ENCODE peak calls at places on chromosomes 13 and 19, in seven cellular contexts. H, Y, P, D, R, B and Q are unnamed samples. For H3K4me1 and H3K9me3, the result is how much of the 10 kb centered on the place peaks cover.

GRCh38 chr19:47699360-47699917 is 13.8 kb upstream of the EHD2 start:
- DNase-seq in Y (peak), B (no peak), R (no peak), D (no peak), P (peak), H (peak), Q (no peak)

GRCh38 chr13:99144306-99144705 is 56.3 kb upstream of the UBAC2 start:
- DNase-seq in P (no peak), R (no peak), D (no peak), Y (no peak), B (no peak), H (no peak), Q (no peak)

GRCh38 chr19:47240996-47241918 is 10.3 kb upstream of the BBC3 start:
- DNase-seq in H (peak), D (peak), P (peak), Y (peak), R (peak), B (peak), Q (peak)

GRCh38 chr19:47324502-47324901 is 7.5 kb upstream of the C5AR2 start:
- DNase-seq in B (no peak), P (peak), D (no peak), R (peak), Y (no peak), H (no peak), Q (no peak)

GRCh38 chr19:58554494-58555368 is at the start of gene CHMP2A:
- DNase-seq in P (peak), B (peak), H (peak), R (peak), D (peak), Y (peak), Q (peak)

GRCh38 chr13:31962661-31963345 is 68.8 kb upstream of the FRY start:
- DNase-seq in H (no peak), B (no peak), R (no peak), P (no peak), D (no peak), Y (no peak), Q (no peak)

GRCh38 chr13:111925146-111925875 is 141.6 kb upstream of the SOX1 start:
- DNase-seq in P (no peak), Y (no peak), D (no peak), B (no peak), H (no peak), R (no peak), Q (no peak)

GRCh38 chr19:6402834-6403608 is 10.1 kb upstream of the GTF2F1 start:
- DNase-seq in H (no peak), R (no peak), Y (peak), B (no peak), P (no peak), D (no peak), Q (no peak)

GRCh38 chr19:1767464-1767933 is 14.2 kb downstream of the ONECUT3 start:
- DNase-seq in R (no peak), H (peak), D (no peak), B (no peak), P (peak), Y (no peak), Q (no peak)

GRCh38 chr13:51364404-51365008 is 25.0 kb downstream of the SERPINE3 start:
- DNase-seq in B (no peak), Y (no peak), D (no peak), R (no peak), H (no peak), P (peak), Q (no peak)

GRCh38 chr19:14674764-14675163 is at the start of gene ADGRE3:
- DNase-seq in Y (no peak), B (no peak), R (no peak), P (no peak), D (no peak), H (no peak), Q (no peak)

GRCh38 chr13:44368062-44368591 is 5.5 kb upstream of the SERP2 start:
- DNase-seq in B (no peak), R (no peak), H (no peak), P (no peak), Y (peak), D (no peak), Q (no peak)

GRCh38 chr19:2538096-2538757 is 62.3 kb downstream of the GADD45B start:
- DNase-seq in H (no peak), Y (no peak), P (no peak), R (no peak), D (peak), B (no peak), Q (no peak)

GRCh38 chr19:1058112-1058511 is 8.9 kb upstream of the ARHGAP45 start:
- DNase-seq in D (no peak), R (no peak), B (no peak), Y (no peak), H (no peak), P (no peak), Q (no peak)

GRCh38 chr13:46866150-46866549 is 30.7 kb downstream of the HTR2A start:
- DNase-seq in Y (peak), R (peak), P (peak), H (peak), B (no peak), D (no peak), Q (no peak)

GRCh38 chr13:41058229-41059070 is 2.9 kb upstream of the WBP4 start:
- DNase-seq in H (peak), R (no peak), Y (peak), B (no peak), D (no peak), P (no peak), Q (no peak)

GRCh38 chr19:12939292-12939606 is 840 bp downstream of the CALR start:
- DNase-seq in P (peak), R (no peak), B (no peak), H (no peak), D (peak), Y (peak), Q (no peak)

GRCh38 chr13:82661126-82661525 is 1221.1 kb downstream of the SLITRK1 start:
- DNase-seq in B (no peak), Y (no peak), P (no peak), R (no peak), H (no peak), D (no peak), Q (no peak)

GRCh38 chr19:41373993-41374392 is 2.3 kb upstream of the TMEM91 start:
- DNase-seq in Y (peak), P (no peak), D (peak), B (peak), H (no peak), R (peak), Q (no peak)

GRCh38 chr19:17113127-17113785 is 37.7 kb downstream of the MYO9B start:
- DNase-seq in P (no peak), D (peak), Y (no peak), R (no peak), B (no peak), H (no peak), Q (no peak)

GRCh38 chr19:39199025-39199424 is 2.3 kb downstream of the NCCRP1 start:
- DNase-seq in P (no peak), R (no peak), D (no peak), H (peak), B (no peak), Y (no peak), Q (no peak)

GRCh38 chr19:18657590-18658365 is 20.9 kb downstream of the KLHL26 start:
- DNase-seq in Y (no peak), H (no peak), B (no peak), P (no peak), D (peak), R (peak), Q (no peak)

GRCh38 chr19:41563847-41564514 is 12.0 kb upstream of the CEACAM21 start:
- DNase-seq in H (no peak), Y (no peak), R (no peak), B (no peak), D (no peak), P (peak), Q (no peak)

GRCh38 chr13:99322297-99323103 is 15.3 kb upstream of the GPR183 start:
- DNase-seq in B (no peak), P (peak), H (no peak), R (no peak), D (no peak), Y (no peak), Q (no peak)

GRCh38 chr19:10899171-10899653 is 27.9 kb downstream of the CARM1 start:
- DNase-seq in D (peak), Y (peak), H (no peak), B (no peak), P (peak), R (no peak), Q (no peak)

GRCh38 chr19:39409886-39410619 is 2.4 kb upstream of the PLEKHG2 start:
- DNase-seq in P (no peak), Y (peak), D (peak), R (peak), H (peak), B (peak), Q (peak)

GRCh38 chr13:49308104-49308875 is 60.6 kb downstream of the CDADC1 start:
- DNase-seq in H (no peak), R (peak), D (peak), P (no peak), B (peak), Y (no peak), Q (peak)

GRCh38 chr19:45641274-45642105 is 2.3 kb upstream of the EML2 start:
- DNase-seq in H (peak), P (peak), D (peak), R (peak), B (peak), Y (peak), Q (peak)

GRCh38 chr19:29667941-29668340 is 2.7 kb downstream of the PLEKHF1 start:
- DNase-seq in D (no peak), P (no peak), B (no peak), R (no peak), H (no peak), Y (peak), Q (no peak)

GRCh38 chr13:74975122-74975521 is 506.8 kb downstream of the TBC1D4 start:
- DNase-seq in R (no peak), D (no peak), B (no peak), Y (no peak), H (no peak), P (no peak), Q (no peak)

GRCh38 chr19:35348909-35349611 is 1.4 kb downstream of the FFAR1 start:
- DNase-seq in P (no peak), B (peak), H (no peak), D (no peak), Y (no peak), R (no peak), Q (peak)

GRCh38 chr19:756232-756631 is 5.3 kb downstream of the MISP start:
- DNase-seq in H (no peak), B (no peak), D (no peak), P (peak), R (no peak), Y (peak), Q (no peak)

GRCh38 chr19:8489591-8490394 is 12.6 kb downstream of the PRAM1 start:
- DNase-seq in R (no peak), D (no peak), B (no peak), Y (no peak), H (no peak), P (no peak), Q (no peak)

GRCh38 chr13:36148436-36148835 is 17.3 kb upstream of the DCLK1 start:
- DNase-seq in Y (no peak), B (no peak), H (no peak), P (peak), D (no peak), R (no peak), Q (no peak)

GRCh38 chr19:31676271-31677004 is 327.2 kb upstream of the TSHZ3 start:
- DNase-seq in D (no peak), B (no peak), H (peak), R (no peak), Y (peak), P (no peak), Q (no peak)

GRCh38 chr13:39565036-39565949 is 37.7 kb downstream of the LHFPL6 start:
- DNase-seq in D (no peak), P (peak), Y (no peak), R (no peak), H (no peak), B (no peak), Q (peak)

GRCh38 chr13:95298971-95299627 is 2.2 kb downstream of the ABCC4 start:
- DNase-seq in H (no peak), Y (no peak), D (no peak), P (peak), R (no peak), B (no peak), Q (no peak)

DNA sequence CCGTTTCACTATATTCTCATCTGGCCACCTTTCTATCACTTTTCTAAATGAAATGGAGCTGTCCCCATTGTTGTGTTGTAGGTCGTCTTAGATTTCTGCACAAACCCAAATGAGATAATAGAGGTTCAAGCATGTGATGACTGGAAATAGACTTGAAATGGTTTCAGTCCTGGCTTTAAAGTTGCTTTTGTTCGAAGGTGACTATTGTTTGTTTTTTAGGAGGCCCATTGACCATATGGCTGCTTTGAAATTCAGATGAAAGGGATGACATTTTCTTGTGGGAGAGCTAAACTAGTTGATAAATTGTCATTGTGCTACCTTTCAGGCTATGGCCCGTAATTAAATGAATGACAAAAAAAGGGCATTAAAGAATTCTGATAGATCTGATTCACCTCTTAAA is 583.7 kb downstream of the GPC6 start:
- DNase-seq in B (no peak), R (no peak), P (no peak), D (no peak), H (no peak), Y (no peak), Q (no peak)
- H3K4me1 ChIP-seq in B (under half), R (under half), P (under half), D (under half), H (under half), Y (under half), Q (under half)

GRCh38 chr13:28859069-28859468 is 38.9 kb downstream of the MTUS2 start:
- DNase-seq in Y (no peak), H (no peak), R (no peak), D (no peak), P (no peak), B (no peak), Q (no peak)
- H3K9me3 ChIP-seq in Y (under half), H (under half), R (under half), D (under half), P (under half), B (under half), Q (under half)

GRCh38 chr13:34521166-34521565 is 420.9 kb upstream of the NBEA start:
- DNase-seq in Y (no peak), D (no peak), B (no peak), R (no peak), H (peak), P (no peak), Q (no peak)
- H3K4me1 ChIP-seq in Y (under half), D (under half), B (under half), R (under half), H (under half), P (under half), Q (under half)

GRCh38 chr13:102667023-102667422 is 27.8 kb downstream of the METTL21C start:
- DNase-seq in P (no peak), H (no peak), R (no peak), B (no peak), Y (no peak), D (no peak), Q (no peak)

GRCh38 chr13:102667911-102668310 is 26.9 kb downstream of the METTL21C start:
- DNase-seq in H (no peak), P (no peak), Y (no peak), D (no peak), R (no peak), B (no peak), Q (no peak)

GRCh38 chr13:102675115-102675514 is 19.7 kb downstream of the METTL21C start:
- DNase-seq in R (no peak), D (no peak), B (no peak), H (no peak), P (no peak), Y (no peak), Q (no peak)

DNA sequence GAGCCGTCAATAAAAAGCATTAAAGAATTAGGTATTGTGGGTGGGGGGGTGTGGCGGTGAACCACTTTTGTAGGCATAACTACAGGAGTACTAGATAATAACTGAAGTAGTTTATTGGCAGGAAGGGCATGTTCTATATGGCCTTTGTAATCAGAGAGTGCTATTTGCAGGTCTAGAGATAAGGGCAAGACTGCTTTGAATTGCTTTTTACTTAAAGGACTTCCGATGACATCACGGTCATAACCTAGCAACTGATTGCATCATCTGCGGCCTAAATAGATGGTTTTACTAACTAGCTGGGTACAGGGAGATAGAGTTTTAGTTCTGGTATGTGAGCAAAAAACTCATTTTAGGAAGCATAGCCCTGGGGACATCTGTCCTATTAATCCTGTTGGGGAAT is 24.7 kb downstream of the METTL21C start:
- DNase-seq in H (no peak), B (no peak), Y (no peak), R (no peak), D (no peak), P (no peak), Q (no peak)
- H3K9me3 ChIP-seq in H (under half), B (under half), Y (under half), R (under half), D (under half), P (under half), Q (under half)

GRCh38 chr13:113490496-113491417 is at the start of gene DCUN1D2:
- DNase-seq in H (peak), P (peak), D (peak), R (peak), B (peak), Y (peak), Q (peak)

GRCh38 chr13:113489171-113489548 is 1.4 kb downstream of the DCUN1D2 start:
- DNase-seq in B (no peak), D (no peak), Y (peak), H (peak), P (peak), R (no peak), Q (no peak)

GRCh38 chr13:113489549-113490495 is 689 bp downstream of the DCUN1D2 start:
- DNase-seq in D (no peak), B (peak), P (peak), R (no peak), H (peak), Y (peak), Q (no peak)

GRCh38 chr13:113486698-113487097 is 3.8 kb downstream of the DCUN1D2 start:
- DNase-seq in R (no peak), D (no peak), Y (no peak), H (no peak), B (no peak), P (no peak), Q (no peak)

DNA sequence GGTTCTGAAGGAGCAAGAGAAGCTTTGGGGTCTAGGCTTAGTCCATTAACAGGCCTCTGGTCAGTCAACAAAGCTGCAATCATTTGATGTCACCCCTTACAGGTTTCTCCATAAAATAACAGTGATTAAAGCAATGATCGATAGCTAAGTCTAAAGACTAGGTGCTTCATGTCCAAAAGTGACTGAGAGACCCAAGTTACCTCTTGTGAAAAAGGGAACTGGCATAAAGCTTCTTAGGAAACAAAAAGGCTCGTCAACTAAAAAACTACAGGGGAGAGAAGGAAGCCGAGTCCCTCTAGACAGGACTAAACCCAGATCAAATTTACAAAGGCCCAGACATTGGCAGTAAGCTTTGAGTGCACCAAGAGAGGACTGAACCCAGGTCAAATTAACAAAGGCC is 2.2 kb downstream of the DCUN1D2 start:
- DNase-seq in B (no peak), Y (no peak), R (no peak), D (no peak), P (no peak), H (no peak), Q (no peak)
- H3K4me1 ChIP-seq in B (under half), Y (under half), R (under half), D (half or more), P (under half), H (under half), Q (under half)

GRCh38 chr19:4624301-4624700 is 15.0 kb upstream of the TNFAIP8L1 start:
- DNase-seq in Y (no peak), R (no peak), P (no peak), B (no peak), H (peak), D (no peak), Q (no peak)
- H3K9me3 ChIP-seq in Y (under half), R (under half), P (under half), B (under half), H (under half), D (under half), Q (under half)

GRCh38 chr19:16075430-16076153 is 703 bp upstream of the TPM4 start:
- DNase-seq in R (no peak), B (peak), Y (no peak), D (no peak), P (no peak), H (no peak), Q (peak)
- H3K4me1 ChIP-seq in R (half or more), B (half or more), Y (under half), D (under half), P (under half), H (under half), Q (under half)